ENCODE peak calls at places on chromosome 14, in four cellular contexts. O is H9, T is neuronal stem cell, V is H1. F is an unnamed sample.

GRCh38 chr14:24913026-24913425 is 136.9 kb downstream of the STXBP6 start:
- DNase-seq in O (no peak), T (no peak), V (no peak), F (no peak)

GRCh38 chr14:34843011-34843554 is 32.1 kb downstream of the BAZ1A start:
- DNase-seq in O (no peak), T (no peak), V (no peak), F (peak)

GRCh38 chr14:74518221-74518620 is 24.7 kb downstream of the ISCA2 start:
- DNase-seq in O (no peak), T (no peak), V (no peak), F (no peak)

GRCh38 chr14:58401587-58401986 is 5.9 kb downstream of the TOMM20L start:
- DNase-seq in O (no peak), T (no peak), V (no peak), F (no peak)

GRCh38 chr14:51382506-51382905 is 142.5 kb downstream of the TMX1 start:
- DNase-seq in O (no peak), T (no peak), V (no peak), F (no peak)

GRCh38 chr14:65164068-65164824 is 61.9 kb upstream of the MAX start:
- DNase-seq in O (no peak), T (peak), V (no peak), F (peak)

GRCh38 chr14:26773906-26774593 is 176.2 kb upstream of the NOVA1 start:
- DNase-seq in O (no peak), T (no peak), V (no peak), F (no peak)

GRCh38 chr14:102539544-102540309 is 30.2 kb upstream of the ANKRD9 start:
- DNase-seq in O (no peak), T (no peak), V (no peak), F (no peak)

GRCh38 chr14:34507459-34507858 is 32.0 kb downstream of the EAPP start:
- DNase-seq in O (no peak), T (no peak), V (no peak), F (no peak)

GRCh38 chr14:25050494-25051170 is 685 bp upstream of the STXBP6 start:
- DNase-seq in O (no peak), T (peak), V (no peak), F (peak)

GRCh38 chr14:44353805-44354204 is 153.3 kb downstream of the FSCB start:
- DNase-seq in O (no peak), T (no peak), V (no peak), F (no peak)

GRCh38 chr14:58637391-58638230 is at the start of gene DACT1:
- DNase-seq in O (peak), T (peak), V (peak), F (peak)

GRCh38 chr14:103543140-103543539 is 14.1 kb downstream of the TRMT61A start:
- DNase-seq in O (no peak), T (no peak), V (no peak), F (no peak)

GRCh38 chr14:37992489-37992888 is 215.2 kb upstream of the SSTR1 start:
- DNase-seq in O (no peak), T (no peak), V (no peak), F (no peak)

GRCh38 chr14:57382283-57382682 is 8.1 kb upstream of the NAA30 start:
- DNase-seq in O (no peak), T (no peak), V (no peak), F (peak)

GRCh38 chr14:30349515-30349914 is 209.4 kb upstream of the G2E3 start:
- DNase-seq in O (no peak), T (no peak), V (no peak), F (no peak)

GRCh38 chr14:59265808-59266207 is 77.3 kb downstream of the DAAM1 start:
- DNase-seq in O (no peak), T (no peak), V (no peak), F (no peak)

GRCh38 chr14:97978336-97978735 is 1181.2 kb downstream of the VRK1 start:
- DNase-seq in O (peak), T (peak), V (peak), F (no peak)

GRCh38 chr14:37588667-37588955 is 6.4 kb downstream of the FOXA1 start:
- DNase-seq in O (no peak), T (no peak), V (no peak), F (peak)

GRCh38 chr14:63275611-63276010 is 43.1 kb downstream of the GPHB5 start:
- DNase-seq in O (no peak), T (no peak), V (no peak), F (no peak)

GRCh38 chr14:71371711-71372396 is 464.6 kb downstream of the PCNX1 start:
- DNase-seq in O (no peak), T (no peak), V (no peak), F (peak)

GRCh38 chr14:50599700-50600444 is 39.9 kb downstream of the ATL1 start:
- DNase-seq in O (no peak), T (peak), V (no peak), F (peak)

GRCh38 chr14:59427653-59428578 is 37.3 kb downstream of the GPR135 start:
- DNase-seq in O (no peak), T (no peak), V (no peak), F (peak)

GRCh38 chr14:63840981-63841380 is 11.8 kb upstream of the SYNE2 start:
- DNase-seq in O (peak), T (no peak), V (peak), F (no peak)

GRCh38 chr14:81416233-81416927 is 16.3 kb upstream of the STON2 start:
- DNase-seq in O (no peak), T (no peak), V (no peak), F (no peak)
- H3K9ac ChIP-seq in O (no peak), T (no peak), V (no peak), F (no peak)

DNA sequence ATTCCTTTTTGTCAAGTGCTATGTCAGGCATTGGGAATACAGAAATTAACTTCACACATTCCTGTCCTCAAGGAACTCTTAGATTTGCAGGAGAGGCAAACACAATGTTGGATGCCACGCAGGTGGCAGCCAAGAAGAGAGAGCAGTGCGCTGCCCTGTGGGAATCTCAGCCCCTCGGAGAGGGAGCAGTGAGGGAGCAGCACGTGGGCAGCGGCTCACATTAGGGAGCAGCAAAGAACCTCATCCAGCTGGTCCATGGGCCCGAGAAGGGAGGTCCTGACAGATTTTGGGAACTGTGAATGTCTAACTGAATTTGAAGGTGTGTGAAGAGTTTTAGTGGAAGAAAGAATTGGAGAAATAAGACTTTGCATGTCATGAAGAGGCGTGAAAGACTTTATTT is 47.2 kb upstream of the EVL start:
- DNase-seq in O (no peak), T (no peak), V (no peak), F (no peak)
- H2BK15ac ChIP-seq in O (no peak), T (no peak), V (no peak), F (peak)

GRCh38 chr14:101457936-101458535 is 103.3 kb upstream of the DIO3 start:
- DNase-seq in O (peak), T (peak), V (peak), F (no peak)

GRCh38 chr14:101458536-101459391 is 102.5 kb upstream of the DIO3 start:
- DNase-seq in O (peak), T (peak), V (peak), F (no peak)

GRCh38 chr14:101460521-101460920 is 100.8 kb upstream of the DIO3 start:
- DNase-seq in O (no peak), T (no peak), V (no peak), F (no peak)

GRCh38 chr14:101460986-101461750 is 100.1 kb upstream of the DIO3 start:
- DNase-seq in O (peak), T (no peak), V (no peak), F (no peak)

DNA sequence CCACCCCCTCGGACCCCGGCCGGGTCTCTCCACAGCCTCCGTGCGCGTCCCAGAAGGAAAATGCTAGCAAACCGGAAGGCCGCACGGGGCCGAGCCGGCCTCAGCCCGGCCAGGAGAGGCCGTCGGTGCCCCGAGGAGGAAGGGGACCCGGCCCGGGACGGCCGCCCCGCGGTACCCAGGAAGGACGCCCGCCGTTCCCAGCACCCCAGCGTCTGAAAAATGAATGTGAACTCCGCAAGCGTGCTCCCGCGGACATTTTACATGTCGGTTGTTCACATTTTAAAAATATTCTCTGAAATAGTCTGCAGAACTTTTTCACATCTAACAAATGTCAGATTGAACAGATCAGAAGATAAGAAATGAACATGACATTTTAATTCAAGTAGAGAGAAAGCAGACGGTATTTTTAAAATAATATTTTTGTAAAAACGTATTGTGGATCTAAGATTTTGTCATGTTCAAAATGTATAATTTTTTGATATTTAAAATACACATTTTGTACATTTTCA is 101.8 kb upstream of the DIO3 start:
- DNase-seq in O (peak), T (peak), V (no peak), F (no peak)
- H2BK12ac ChIP-seq in O (no peak), T (no peak), V (no peak), F (no peak)

DNA sequence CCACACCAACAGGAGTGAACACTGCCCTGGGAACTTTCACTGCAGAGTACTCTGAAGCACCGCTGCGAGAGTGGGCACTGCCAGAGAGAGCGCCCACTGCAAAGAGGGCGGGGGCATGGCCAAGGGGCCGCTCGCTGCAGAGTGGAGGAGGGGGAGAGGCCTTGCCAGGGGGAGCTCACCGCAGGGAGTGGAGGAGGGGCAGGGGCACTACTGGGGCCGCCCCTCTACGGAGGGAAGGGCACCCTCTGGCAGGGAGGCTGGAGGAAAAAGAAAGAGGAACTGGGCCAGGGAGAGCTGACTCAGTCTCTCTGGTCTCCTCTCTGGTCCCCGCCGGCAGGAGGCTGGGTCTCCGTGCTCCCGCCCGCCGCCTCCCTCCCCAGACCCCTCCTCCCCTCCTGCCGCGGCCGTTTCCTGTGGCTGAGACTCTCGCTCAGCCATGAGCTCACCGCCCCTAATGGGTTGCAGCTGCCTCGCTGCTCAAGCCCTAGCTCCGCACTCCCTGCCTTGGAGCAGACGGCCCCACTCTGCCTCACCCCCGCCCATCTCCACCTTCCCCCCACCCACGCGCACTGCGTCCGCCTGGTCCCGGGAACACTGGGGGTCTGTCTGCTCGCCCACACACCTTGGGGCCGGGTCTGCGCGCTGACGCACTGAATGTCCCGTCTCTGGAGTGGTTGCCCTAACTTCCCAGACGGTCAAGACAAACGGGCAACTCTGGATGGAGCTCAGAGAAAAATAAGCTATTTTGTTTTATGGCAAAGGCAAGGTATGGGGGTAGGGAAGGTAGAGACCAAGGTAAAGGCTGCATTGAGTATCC is 1.3 kb downstream of the ARHGEF40 start:
- DNase-seq in O (peak), T (peak), V (no peak), F (peak)
- H3K9ac ChIP-seq in O (peak), T (peak), V (peak), F (peak)

DNA sequence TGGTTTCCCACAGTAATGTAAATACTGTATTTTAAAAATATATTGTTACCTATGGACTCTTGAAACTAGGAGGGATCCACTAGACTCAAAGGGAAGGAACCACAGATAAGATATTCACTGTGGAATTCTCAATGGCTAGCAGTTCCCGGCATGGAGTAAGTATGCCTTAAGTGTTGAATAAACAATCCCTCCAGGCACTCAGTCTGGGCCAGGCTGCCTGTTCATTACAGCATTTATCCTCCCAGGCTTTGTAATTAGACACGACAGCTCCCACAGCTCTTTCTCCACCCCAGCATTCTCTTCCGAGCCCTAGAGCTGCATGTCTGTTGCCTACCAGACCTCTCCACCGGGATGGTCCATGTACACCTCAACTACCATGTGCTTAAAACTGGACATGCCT is 22.4 kb upstream of the C14orf132 start:
- DNase-seq in O (no peak), T (no peak), V (no peak), F (peak)
- H2BK15ac ChIP-seq in O (no peak), T (no peak), V (no peak), F (no peak)

GRCh38 chr14:53640695-53641094 is 315.9 kb downstream of the BMP4 start:
- DNase-seq in O (no peak), T (no peak), V (no peak), F (peak)

GRCh38 chr14:53638966-53639365 is 317.7 kb downstream of the BMP4 start:
- DNase-seq in O (no peak), T (no peak), V (no peak), F (no peak)

GRCh38 chr14:53630336-53630735 is 326.3 kb downstream of the BMP4 start:
- DNase-seq in O (no peak), T (no peak), V (no peak), F (no peak)

GRCh38 chr14:53634793-53635192 is 321.8 kb downstream of the BMP4 start:
- DNase-seq in O (no peak), T (no peak), V (no peak), F (no peak)
- H2BK12ac ChIP-seq in O (no peak), T (no peak), V (no peak), F (no peak)

GRCh38 chr14:88272390-88273019 is 50.6 kb downstream of the KCNK10 start:
- DNase-seq in O (no peak), T (no peak), V (no peak), F (no peak)
- H3K9ac ChIP-seq in O (no peak), T (no peak), V (no peak), F (no peak)

GRCh38 chr14:81219821-81220487 is 805 bp downstream of the GTF2A1 start:
- DNase-seq in O (no peak), T (no peak), V (peak), F (no peak)
- H2BK15ac ChIP-seq in O (no peak), T (no peak), V (no peak), F (no peak)

F was measured in mesenchymal stem cell.